ENCODE peak calls at places on chromosomes 3 and 15, in four cellular contexts. X is progenitor cell of endocrine pancreas, T is epithelial cell of esophagus, C is body of pancreas. A is an unnamed sample.
A peak's percentile ranks its signal among the peaks of the same experiment; 100 is the strongest.

GRCh38 chr3:184716652-184717607 is 5.1 kb upstream of the MAGEF1 start:
- DNase-seq in X (no peak), T (peak; percentile 66), C (no peak), A (no peak)

GRCh38 chr15:63940956-63941620 is 105.2 kb downstream of the DAPK2 start:
- DNase-seq in X (no peak), T (no peak), C (no peak), A (no peak)

GRCh38 chr15:101496198-101496986 is 6.9 kb upstream of the PCSK6 start:
- DNase-seq in X (no peak), T (no peak), C (no peak), A (no peak)

GRCh38 chr15:31339558-31339895 is 12.9 kb downstream of the KLF13 start:
- DNase-seq in X (no peak), T (no peak), C (peak; percentile 70), A (no peak)

GRCh38 chr3:38455639-38456430 is 2.1 kb downstream of the ACVR2B start:
- DNase-seq in X (no peak), T (no peak), C (no peak), A (no peak)

GRCh38 chr3:185983495-185984141 is 45.8 kb upstream of the TRA2B start:
- DNase-seq in X (peak; percentile 72), T (peak; percentile 74), C (peak; percentile 83), A (peak; percentile 39)

GRCh38 chr3:101253429-101253828 is 66.9 kb downstream of the IMPG2 start:
- DNase-seq in X (no peak), T (peak; percentile 35), C (no peak), A (no peak)

GRCh38 chr3:107592073-107592472 is 69.3 kb downstream of the BBX start:
- DNase-seq in X (no peak), T (no peak), C (no peak), A (no peak)

GRCh38 chr3:149936812-149937230 is 33.9 kb downstream of the PFN2 start:
- DNase-seq in X (peak; percentile 36), T (peak; percentile 59), C (peak; percentile 45), A (no peak)

GRCh38 chr15:23877502-23878412 is 190.7 kb upstream of the NDN start:
- DNase-seq in X (peak; percentile 58), T (peak; percentile 40), C (peak; percentile 76), A (no peak)

GRCh38 chr15:100229181-100230163 is 112.3 kb downstream of the ADAMTS17 start:
- DNase-seq in X (no peak), T (no peak), C (no peak), A (no peak)

GRCh38 chr3:25338158-25338725 is 89.8 kb upstream of the RARB start:
- DNase-seq in X (no peak), T (no peak), C (no peak), A (no peak)

GRCh38 chr3:15305366-15305844 is 27.0 kb downstream of the SH3BP5 start:
- DNase-seq in X (peak; percentile 24), T (peak; percentile 19), C (no peak), A (no peak)

GRCh38 chr3:98613616-98614015 is 20.2 kb upstream of the CPOX start:
- DNase-seq in X (no peak), T (no peak), C (no peak), A (no peak)

GRCh38 chr3:102715030-102715697 is 280.3 kb downstream of the ZPLD1 start:
- DNase-seq in X (no peak), T (peak; percentile 89), C (no peak), A (no peak)

GRCh38 chr3:112127522-112128494 is 5.2 kb downstream of the GCSAM start:
- DNase-seq in X (no peak), T (no peak), C (no peak), A (no peak)

GRCh38 chr3:39960515-39961403 is 151.3 kb downstream of the MYRIP start:
- DNase-seq in X (no peak), T (no peak), C (no peak), A (no peak)

GRCh38 chr3:131608296-131608695 is 105.5 kb upstream of the MRPL3 start:
- DNase-seq in X (no peak), T (no peak), C (no peak), A (no peak)

GRCh38 chr15:32844118-32844711 is 126.4 kb downstream of the GREM1 start:
- DNase-seq in X (no peak), T (peak; percentile 51), C (no peak), A (no peak)

GRCh38 chr3:97871788-97872187 is 50.0 kb downstream of the CRYBG3 start:
- DNase-seq in X (no peak), T (no peak), C (no peak), A (no peak)

GRCh38 chr3:101779808-101780366 is 876 bp downstream of the NXPE3 start:
- DNase-seq in X (no peak), T (no peak), C (peak; percentile 29), A (no peak)

GRCh38 chr15:35713733-35714132 is 167.8 kb upstream of the DPH6 start:
- DNase-seq in X (no peak), T (peak; percentile 97), C (no peak), A (no peak)

GRCh38 chr3:184611606-184612304 is 50.2 kb downstream of the EPHB3 start:
- DNase-seq in X (no peak), T (no peak), C (no peak), A (no peak)

GRCh38 chr3:6994081-6994668 is 133.3 kb downstream of the GRM7 start:
- DNase-seq in X (no peak), T (peak; percentile 3), C (no peak), A (no peak)

GRCh38 chr3:46669191-46669999 is 24.1 kb downstream of the ALS2CL start:
- DNase-seq in X (no peak), T (no peak), C (no peak), A (no peak)

GRCh38 chr15:78922527-78922926 is 22.3 kb downstream of the CTSH start:
- DNase-seq in X (no peak), T (no peak), C (no peak), A (no peak)

GRCh38 chr15:70267879-70268278 is 170.2 kb upstream of the TLE3 start:
- DNase-seq in X (no peak), T (peak; percentile 81), C (no peak), A (no peak)

GRCh38 chr3:11120091-11120845 is 34.0 kb upstream of the HRH1 start:
- DNase-seq in X (no peak), T (peak; percentile 22), C (no peak), A (no peak)

GRCh38 chr3:16767006-16767405 is 117.7 kb upstream of the PLCL2 start:
- DNase-seq in X (no peak), T (no peak), C (no peak), A (no peak)

GRCh38 chr3:187112934-187113793 is 26.1 kb downstream of the RPL39L start:
- DNase-seq in X (no peak), T (peak; percentile 40), C (no peak), A (no peak)

GRCh38 chr15:29924750-29925149 is 102.5 kb upstream of the TJP1 start:
- DNase-seq in X (peak; percentile 48), T (peak; percentile 66), C (peak; percentile 69), A (no peak)

GRCh38 chr15:33135355-33135781 is 59.1 kb downstream of the FMN1 start:
- DNase-seq in X (no peak), T (no peak), C (peak; percentile 17), A (no peak)

GRCh38 chr15:40367673-40368611 is 9.9 kb downstream of the DISP2 start:
- DNase-seq in X (peak; percentile 69), T (peak; percentile 92), C (peak; percentile 88), A (peak; percentile 85)

GRCh38 chr3:102573483-102574028 is 138.7 kb downstream of the ZPLD1 start:
- DNase-seq in X (no peak), T (no peak), C (no peak), A (no peak)

GRCh38 chr15:78461171-78461881 is 23.3 kb downstream of the IREB2 start:
- DNase-seq in X (no peak), T (no peak), C (no peak), A (no peak)

GRCh38 chr3:114709102-114709501 is 415.3 kb downstream of the TIGIT start:
- DNase-seq in X (no peak), T (peak; percentile 85), C (no peak), A (no peak)

GRCh38 chr3:23368731-23369130 is 165.6 kb downstream of the UBE2E2 start:
- DNase-seq in X (no peak), T (no peak), C (no peak), A (no peak)
- TF ChIP-seq CTCF in X (no peak), T (no peak), C (no peak), A (no peak)

DNA sequence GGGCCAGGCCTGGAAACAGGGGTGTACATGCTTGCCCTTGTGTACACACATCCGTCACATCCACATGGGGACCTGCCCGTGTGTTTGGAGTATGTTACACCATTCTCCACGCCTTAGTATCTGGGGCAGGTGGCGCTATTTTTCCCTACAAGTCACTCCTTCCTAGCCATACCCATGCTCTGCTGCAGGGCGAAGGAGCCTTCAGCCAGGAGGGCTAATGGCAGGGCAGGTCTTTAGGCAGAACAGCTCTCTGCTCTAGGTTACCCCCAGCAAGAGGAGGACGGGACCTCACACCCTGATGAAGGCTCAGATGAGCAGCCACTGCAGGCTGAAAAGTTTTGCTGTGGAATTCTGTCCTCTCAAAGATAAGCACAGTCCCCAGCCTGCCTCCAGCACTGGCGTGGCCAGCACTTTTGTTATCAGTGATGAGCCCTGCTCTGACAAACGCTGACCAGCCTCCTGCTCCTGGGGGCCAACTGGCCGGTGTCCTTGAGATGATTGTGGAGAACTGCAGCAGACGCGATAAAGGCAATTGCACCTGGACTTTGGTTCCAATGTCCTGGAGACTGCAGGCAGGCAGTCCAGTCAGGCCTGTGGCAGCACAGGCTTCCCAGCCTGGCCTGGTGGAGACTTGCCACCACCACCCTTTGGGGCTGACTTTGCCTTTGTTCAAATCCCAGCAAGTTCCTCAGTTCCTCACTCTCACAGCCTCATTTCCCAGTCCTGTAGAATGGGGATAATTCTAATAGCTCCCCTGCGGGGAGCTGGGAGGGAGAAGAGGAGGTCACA is 19.8 kb upstream of the PIGZ start:
- DNase-seq in X (no peak), T (peak; percentile 36), C (peak; percentile 41), A (no peak)
- TF ChIP-seq CTCF in X (peak; percentile 31), T (peak; percentile 22), C (no peak), A (no peak)

GRCh38 chr3:139572847-139573672 is 33.5 kb upstream of the RBP1 start:
- DNase-seq in X (no peak), T (peak; percentile 23), C (no peak), A (no peak)
- TF ChIP-seq CTCF in X (no peak), T (no peak), C (no peak), A (no peak)

GRCh38 chr15:66046751-66047150 is 177.5 kb downstream of the RAB11A start:
- DNase-seq in X (no peak), T (no peak), C (no peak), A (no peak)
- TF ChIP-seq CTCF in X (peak; percentile 46), T (no peak), C (no peak), A (no peak)